ENCODE peak calls at places on chromosome 12, in seven cellular contexts. One of them, this sample, is unnamed.

GRCh38 chr12:3771853-3772252 is 18.9 kb upstream of the CRACR2A start:
- DNase-seq in right cardiac atrium: no peak
- DNase-seq in stimulated activated CD4-positive, alpha-beta T cell treated with anti-CD3 and anti-CD28 coated beads, TNF-alpha, amount 100 ng/mL, for 48 hours: no peak
- DNase-seq in stimulated activated CD8-positive, alpha-beta memory T cell treated with anti-CD3 and anti-CD28 coated beads, Interleukin-12 subunit alpha, Interleukin-12 subunit beta, amount 100 ng/mL, for 1 hour: no peak
- DNase-seq in Peyer's patch: no peak
- DNase-seq in GM12865: no peak
- DNase-seq in lung: no peak
- DNase-seq in this sample: no peak

GRCh38 chr12:14989790-14990189 is 16.9 kb downstream of the PDE6H start:
- DNase-seq in right cardiac atrium: no peak
- DNase-seq in stimulated activated CD4-positive, alpha-beta T cell treated with anti-CD3 and anti-CD28 coated beads, TNF-alpha, amount 100 ng/mL, for 48 hours: no peak
- DNase-seq in stimulated activated CD8-positive, alpha-beta memory T cell treated with anti-CD3 and anti-CD28 coated beads, Interleukin-12 subunit alpha, Interleukin-12 subunit beta, amount 100 ng/mL, for 1 hour: no peak
- DNase-seq in Peyer's patch: no peak
- DNase-seq in GM12865: peak; percentile 67
- DNase-seq in lung: no peak
- DNase-seq in this sample: no peak

GRCh38 chr12:86264451-86265328 is 8.5 kb upstream of the MGAT4C start:
- DNase-seq in right cardiac atrium: peak; percentile 11
- DNase-seq in stimulated activated CD4-positive, alpha-beta T cell treated with anti-CD3 and anti-CD28 coated beads, TNF-alpha, amount 100 ng/mL, for 48 hours: no peak
- DNase-seq in stimulated activated CD8-positive, alpha-beta memory T cell treated with anti-CD3 and anti-CD28 coated beads, Interleukin-12 subunit alpha, Interleukin-12 subunit beta, amount 100 ng/mL, for 1 hour: no peak
- DNase-seq in Peyer's patch: peak; percentile 44
- DNase-seq in GM12865: no peak
- DNase-seq in lung: peak; percentile 57
- DNase-seq in this sample: no peak

GRCh38 chr12:118984206-118984943 is 3.0 kb downstream of the SRRM4 start:
- DNase-seq in right cardiac atrium: no peak
- DNase-seq in stimulated activated CD4-positive, alpha-beta T cell treated with anti-CD3 and anti-CD28 coated beads, TNF-alpha, amount 100 ng/mL, for 48 hours: no peak
- DNase-seq in stimulated activated CD8-positive, alpha-beta memory T cell treated with anti-CD3 and anti-CD28 coated beads, Interleukin-12 subunit alpha, Interleukin-12 subunit beta, amount 100 ng/mL, for 1 hour: no peak
- DNase-seq in Peyer's patch: no peak
- DNase-seq in GM12865: no peak
- DNase-seq in lung: no peak
- DNase-seq in this sample: no peak

GRCh38 chr12:39764944-39765560 is 145.4 kb upstream of the ABCD2 start:
- DNase-seq in right cardiac atrium: no peak
- DNase-seq in stimulated activated CD4-positive, alpha-beta T cell treated with anti-CD3 and anti-CD28 coated beads, TNF-alpha, amount 100 ng/mL, for 48 hours: no peak
- DNase-seq in stimulated activated CD8-positive, alpha-beta memory T cell treated with anti-CD3 and anti-CD28 coated beads, Interleukin-12 subunit alpha, Interleukin-12 subunit beta, amount 100 ng/mL, for 1 hour: no peak
- DNase-seq in Peyer's patch: no peak
- DNase-seq in GM12865: peak; percentile 53
- DNase-seq in lung: no peak
- DNase-seq in this sample: no peak

GRCh38 chr12:23757541-23757962 is 191.9 kb downstream of the SOX5 start:
- DNase-seq in right cardiac atrium: no peak
- DNase-seq in stimulated activated CD4-positive, alpha-beta T cell treated with anti-CD3 and anti-CD28 coated beads, TNF-alpha, amount 100 ng/mL, for 48 hours: no peak
- DNase-seq in stimulated activated CD8-positive, alpha-beta memory T cell treated with anti-CD3 and anti-CD28 coated beads, Interleukin-12 subunit alpha, Interleukin-12 subunit beta, amount 100 ng/mL, for 1 hour: no peak
- DNase-seq in Peyer's patch: no peak
- DNase-seq in GM12865: no peak
- DNase-seq in lung: no peak
- DNase-seq in this sample: no peak

GRCh38 chr12:24222968-24223367 is 273.5 kb upstream of the SOX5 start:
- DNase-seq in right cardiac atrium: no peak
- DNase-seq in stimulated activated CD4-positive, alpha-beta T cell treated with anti-CD3 and anti-CD28 coated beads, TNF-alpha, amount 100 ng/mL, for 48 hours: no peak
- DNase-seq in stimulated activated CD8-positive, alpha-beta memory T cell treated with anti-CD3 and anti-CD28 coated beads, Interleukin-12 subunit alpha, Interleukin-12 subunit beta, amount 100 ng/mL, for 1 hour: no peak
- DNase-seq in Peyer's patch: no peak
- DNase-seq in GM12865: no peak
- DNase-seq in lung: no peak
- DNase-seq in this sample: no peak

GRCh38 chr12:108033091-108033490 is 96.0 kb upstream of the WSCD2 start:
- DNase-seq in right cardiac atrium: no peak
- DNase-seq in stimulated activated CD4-positive, alpha-beta T cell treated with anti-CD3 and anti-CD28 coated beads, TNF-alpha, amount 100 ng/mL, for 48 hours: no peak
- DNase-seq in stimulated activated CD8-positive, alpha-beta memory T cell treated with anti-CD3 and anti-CD28 coated beads, Interleukin-12 subunit alpha, Interleukin-12 subunit beta, amount 100 ng/mL, for 1 hour: no peak
- DNase-seq in Peyer's patch: no peak
- DNase-seq in GM12865: no peak
- DNase-seq in lung: no peak
- DNase-seq in this sample: no peak

GRCh38 chr12:47757360-47757839 is 1.3 kb downstream of the RAPGEF3 start:
- DNase-seq in right cardiac atrium: no peak
- DNase-seq in stimulated activated CD4-positive, alpha-beta T cell treated with anti-CD3 and anti-CD28 coated beads, TNF-alpha, amount 100 ng/mL, for 48 hours: no peak
- DNase-seq in stimulated activated CD8-positive, alpha-beta memory T cell treated with anti-CD3 and anti-CD28 coated beads, Interleukin-12 subunit alpha, Interleukin-12 subunit beta, amount 100 ng/mL, for 1 hour: no peak
- DNase-seq in Peyer's patch: no peak
- DNase-seq in GM12865: no peak
- DNase-seq in lung: no peak
- DNase-seq in this sample: no peak

GRCh38 chr12:46839964-46840363 is 14.2 kb upstream of the SLC38A4 start:
- DNase-seq in right cardiac atrium: no peak
- DNase-seq in stimulated activated CD4-positive, alpha-beta T cell treated with anti-CD3 and anti-CD28 coated beads, TNF-alpha, amount 100 ng/mL, for 48 hours: no peak
- DNase-seq in stimulated activated CD8-positive, alpha-beta memory T cell treated with anti-CD3 and anti-CD28 coated beads, Interleukin-12 subunit alpha, Interleukin-12 subunit beta, amount 100 ng/mL, for 1 hour: no peak
- DNase-seq in Peyer's patch: no peak
- DNase-seq in GM12865: no peak
- DNase-seq in lung: no peak
- DNase-seq in this sample: no peak

This sample was measured in WERI-Rb-1.